ENCODE peak calls at places on chromosomes 13 and 19, in four cellular contexts. F is heart right ventricle, L is GM23248, N is neuronal stem cell. E is an unnamed sample.

GRCh38 chr13:33262069-33262487 is 23.5 kb downstream of the STARD13 start:
- DNase-seq in F (no peak), N (no peak), L (peak; percentile 49), E (peak; percentile 91)

GRCh38 chr13:47858678-47859050 is 142.4 kb downstream of the SUCLA2 start:
- DNase-seq in N (no peak), F (no peak), L (peak; percentile 86), E (peak; percentile 78)

GRCh38 chr13:113155982-113156655 is 2.3 kb upstream of the PROZ start:
- DNase-seq in L (peak; percentile 33), N (no peak), F (no peak), E (no peak)

GRCh38 chr13:35475131-35475959 is 1.1 kb downstream of the MAB21L1 start:
- DNase-seq in F (peak; percentile 56), N (peak; percentile 61), L (peak; percentile 81), E (peak; percentile 17)

GRCh38 chr19:10565028-10565566 is 713 bp downstream of the KRI1 start:
- DNase-seq in N (peak; percentile 41), L (peak; percentile 77), F (no peak), E (no peak)

GRCh38 chr13:20945952-20946383 is 43.4 kb upstream of the XPO4 start:
- DNase-seq in L (peak; percentile 35), F (no peak), N (no peak), E (no peak)

GRCh38 chr19:12872941-12873890 is 8.0 kb downstream of the DNASE2 start:
- DNase-seq in F (no peak), L (peak; percentile 57), N (no peak), E (peak; percentile 75)

GRCh38 chr19:32630338-32630737 is 44.6 kb downstream of the ANKRD27 start:
- DNase-seq in N (no peak), L (no peak), F (no peak), E (no peak)

GRCh38 chr19:47020992-47021496 is 1.4 kb downstream of the NPAS1 start:
- DNase-seq in F (peak; percentile 29), N (no peak), L (peak; percentile 65), E (no peak)

GRCh38 chr13:26679411-26679810 is 81.2 kb downstream of the GPR12 start:
- DNase-seq in L (peak; percentile 72), F (no peak), N (no peak), E (peak; percentile 53)

GRCh38 chr13:97411894-97412460 is 22.0 kb upstream of the RAP2A start:
- DNase-seq in L (peak; percentile 61), F (no peak), N (no peak), E (no peak)

GRCh38 chr19:30406220-30406944 is 34.2 kb downstream of the ZNF536 start:
- DNase-seq in L (peak; percentile 50), F (peak; percentile 33), N (no peak), E (no peak)

GRCh38 chr13:38687246-38688229 is 661 bp downstream of the FREM2 start:
- DNase-seq in N (no peak), L (peak; percentile 25), F (no peak), E (peak; percentile 59)

GRCh38 chr13:20939662-20940061 is 37.1 kb upstream of the XPO4 start:
- DNase-seq in L (no peak), N (no peak), F (peak; percentile 25), E (no peak)

GRCh38 chr19:1355974-1356865 is 27.5 kb upstream of the NDUFS7 start:
- DNase-seq in F (no peak), N (no peak), L (peak; percentile 60), E (no peak)

GRCh38 chr19:44808463-44809371 is at the start of gene BCAM:
- DNase-seq in N (peak; percentile 76), F (peak; percentile 90), L (peak; percentile 75), E (peak; percentile 40)

GRCh38 chr19:19643158-19644053 is at the start of gene GMIP:
- DNase-seq in F (peak; percentile 84), N (peak; percentile 75), L (peak; percentile 71), E (peak; percentile 59)

GRCh38 chr19:13122980-13123957 is 5.2 kb downstream of the NACC1 start:
- DNase-seq in F (no peak), N (no peak), L (no peak), E (no peak)

GRCh38 chr19:55305491-55305890 is 19.6 kb downstream of the TMEM150B start:
- DNase-seq in N (no peak), F (no peak), L (peak; percentile 50), E (peak; percentile 18)

GRCh38 chr13:27117158-27117557 is 54.5 kb downstream of the USP12 start:
- DNase-seq in F (no peak), L (no peak), N (no peak), E (no peak)

GRCh38 chr13:105452895-105453294 is 1082.6 kb downstream of the EFNB2 start:
- DNase-seq in L (no peak), N (no peak), F (no peak), E (peak; percentile 81)

GRCh38 chr19:43610493-43610892 is 1.4 kb upstream of the SRRM5 start:
- DNase-seq in F (no peak), L (no peak), N (no peak), E (no peak)

GRCh38 chr19:14061751-14062557 is at the start of gene PALM3:
- DNase-seq in F (no peak), L (no peak), N (no peak), E (no peak)

DNA sequence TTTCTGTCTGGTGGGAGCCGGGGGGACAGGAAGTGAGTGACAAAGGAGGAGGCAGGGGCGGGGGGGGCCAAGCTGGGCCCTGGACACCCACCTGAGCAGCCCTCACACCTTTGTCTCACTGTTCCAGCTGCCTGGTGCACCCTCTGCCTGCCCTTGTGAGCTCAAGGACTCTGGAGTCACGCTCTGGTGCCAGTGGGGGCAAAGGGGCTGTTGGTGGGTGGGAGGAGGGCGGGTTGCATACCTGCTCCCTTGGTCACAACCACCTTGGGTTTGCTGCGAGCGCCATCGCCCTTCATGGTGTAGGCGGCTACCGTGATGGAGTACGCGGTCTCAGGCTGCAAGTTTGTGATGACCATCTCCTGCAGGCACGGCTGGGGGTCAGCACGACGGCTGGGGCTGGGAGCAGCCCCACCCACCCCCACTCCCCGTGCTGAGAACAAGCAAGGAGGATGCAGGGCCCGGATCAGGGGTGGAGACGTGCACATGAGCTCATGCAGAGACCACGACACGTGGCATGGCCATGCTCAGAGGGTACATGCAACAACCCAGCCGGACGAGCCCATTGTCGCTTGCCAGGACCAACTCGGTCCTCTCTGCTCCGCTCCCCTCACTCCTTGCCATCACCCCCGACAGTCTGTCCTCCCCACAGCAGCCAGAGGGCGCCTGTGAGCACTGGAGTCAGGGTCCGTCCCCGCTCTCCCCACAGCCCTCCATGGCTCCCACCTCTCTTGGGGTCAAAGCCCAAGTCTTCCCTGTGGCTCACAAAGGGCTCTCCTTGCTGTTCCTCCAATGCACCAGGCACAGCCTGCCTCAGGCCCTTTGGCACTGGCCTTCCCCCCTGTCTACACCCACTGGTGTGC is 114.9 kb downstream of the PTPRS start:
- DNase-seq in F (no peak), L (peak; percentile 21), N (peak; percentile 1), E (no peak)
- H3K9me3 ChIP-seq in F (no peaks in the 10 kb centered on the region), L (no peaks in the 10 kb centered on the region), N (peaks cover 5% of the 10 kb centered on the region), E (no peaks in the 10 kb centered on the region)

GRCh38 chr19:23822735-23823134 is 64.0 kb upstream of the ZNF681 start:
- DNase-seq in N (no peak), L (no peak), F (no peak), E (peak; percentile 21)

DNA sequence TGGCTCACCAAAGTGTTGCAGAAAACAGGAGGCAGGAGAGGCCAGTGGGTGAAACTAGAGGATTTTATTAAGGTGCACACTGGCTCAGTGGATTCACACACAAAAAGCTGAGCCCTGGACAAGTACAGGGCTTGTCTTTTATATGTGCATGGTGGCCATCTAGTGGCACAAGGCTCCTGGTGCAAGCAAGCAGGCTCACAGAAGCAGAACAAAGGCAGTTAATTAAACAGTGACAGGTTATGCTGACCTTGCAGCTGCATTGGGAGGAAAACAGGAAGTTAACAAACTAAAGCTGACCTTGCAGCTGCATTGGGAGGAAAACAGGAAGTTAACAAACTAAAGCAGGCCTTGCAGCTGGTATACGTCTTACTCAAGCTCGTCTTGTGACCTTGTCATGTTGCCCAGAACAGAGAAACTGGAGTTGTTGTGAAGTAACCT is 65.3 kb upstream of the ZNF681 start:
- DNase-seq in L (no peak), N (peak; percentile 0), F (no peak), E (peak; percentile 30)
- H3K9me3 ChIP-seq in L (no peaks in the 10 kb centered on the region), N (peaks cover 79% of the 10 kb centered on the region), F (peaks cover 31% of the 10 kb centered on the region), E (peaks cover 31% of the 10 kb centered on the region)

DNA sequence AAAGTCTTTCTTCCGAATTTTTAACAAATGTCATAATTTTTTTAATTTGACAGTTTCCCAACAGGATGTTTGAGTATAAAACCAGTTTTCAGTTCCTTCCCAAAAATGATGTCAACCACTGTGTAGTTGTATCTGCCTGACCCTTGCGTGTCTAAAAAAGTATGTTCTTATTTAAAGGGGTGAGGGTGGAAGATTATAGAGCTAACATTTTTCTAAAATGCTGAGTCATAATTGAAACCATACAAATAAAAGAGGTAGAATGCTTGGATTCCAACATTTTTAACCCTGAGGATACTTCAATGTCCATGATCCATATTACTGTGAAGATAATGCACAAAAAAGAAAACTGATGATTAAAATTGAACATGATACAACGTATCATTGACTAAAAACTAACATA is 1388.8 kb downstream of the UQCRFS1 start:
- DNase-seq in L (peak; percentile 8), F (no peak), N (no peak), E (no peak)
- H3K9me3 ChIP-seq in L (no peaks in the 10 kb centered on the region), F (no peaks in the 10 kb centered on the region), N (no peaks in the 10 kb centered on the region), E (no peaks in the 10 kb centered on the region)

GRCh38 chr19:18122424-18122823 is 24.8 kb downstream of the MAST3 start:
- DNase-seq in N (no peak), F (no peak), L (no peak), E (no peak)

GRCh38 chr19:18120127-18120526 is 22.5 kb downstream of the MAST3 start:
- DNase-seq in N (no peak), L (no peak), F (no peak), E (no peak)

GRCh38 chr19:18119243-18120105 is 21.9 kb downstream of the MAST3 start:
- DNase-seq in N (no peak), F (no peak), L (no peak), E (peak; percentile 28)

GRCh38 chr19:18122860-18123795 is 25.6 kb downstream of the MAST3 start:
- DNase-seq in N (no peak), L (no peak), F (no peak), E (no peak)

GRCh38 chr19:18121166-18121565 is 23.6 kb downstream of the MAST3 start:
- DNase-seq in N (no peak), L (no peak), F (no peak), E (no peak)
- H3K9me3 ChIP-seq in N (no peaks in the 10 kb centered on the region), L (no peaks in the 10 kb centered on the region), F (no peaks in the 10 kb centered on the region), E (no peaks in the 10 kb centered on the region)

E was measured in mammary epithelial cell.